ENCODE peak calls at places on chromosomes 7 and 10, in five cellular contexts. One of them, this sample, is unnamed.

GRCh38 chr10:13272164-13272571 is 27.7 kb downstream of the PHYH start:
- DNase-seq in upper lobe of left lung: peak; percentile 24
- DNase-seq in Peyer's patch: no peak
- DNase-seq in HFF-Myc: peak; percentile 45
- DNase-seq in astrocyte: peak; percentile 14
- DNase-seq in this sample: no peak

GRCh38 chr7:84701524-84702306 is 485.1 kb downstream of the SEMA3D start:
- DNase-seq in upper lobe of left lung: no peak
- DNase-seq in Peyer's patch: peak; percentile 62
- DNase-seq in HFF-Myc: peak; percentile 37
- DNase-seq in astrocyte: peak; percentile 99
- DNase-seq in this sample: no peak

GRCh38 chr7:39504963-39505362 is 61.2 kb upstream of the YAE1 start:
- DNase-seq in upper lobe of left lung: no peak
- DNase-seq in Peyer's patch: no peak
- DNase-seq in HFF-Myc: peak; percentile 19
- DNase-seq in astrocyte: peak; percentile 54
- DNase-seq in this sample: no peak

GRCh38 chr10:548212-548897 is 141.1 kb downstream of the DIP2C start:
- DNase-seq in upper lobe of left lung: no peak
- DNase-seq in Peyer's patch: no peak
- DNase-seq in HFF-Myc: no peak
- DNase-seq in astrocyte: no peak
- DNase-seq in this sample: no peak

GRCh38 chr10:62582804-62583208 is 208.6 kb downstream of the ZNF365 start:
- DNase-seq in upper lobe of left lung: peak; percentile 37
- DNase-seq in Peyer's patch: no peak
- DNase-seq in HFF-Myc: peak; percentile 80
- DNase-seq in astrocyte: peak; percentile 100
- DNase-seq in this sample: no peak

GRCh38 chr10:11286261-11286989 is 268.8 kb downstream of the CELF2 start:
- DNase-seq in upper lobe of left lung: no peak
- DNase-seq in Peyer's patch: no peak
- DNase-seq in HFF-Myc: no peak
- DNase-seq in astrocyte: no peak
- DNase-seq in this sample: no peak

GRCh38 chr10:8048281-8049008 is 6.0 kb upstream of the GATA3 start:
- DNase-seq in upper lobe of left lung: no peak
- DNase-seq in Peyer's patch: no peak
- DNase-seq in HFF-Myc: no peak
- DNase-seq in astrocyte: no peak
- DNase-seq in this sample: no peak

GRCh38 chr7:80583901-80584300 is 54.5 kb upstream of the CD36 start:
- DNase-seq in upper lobe of left lung: no peak
- DNase-seq in Peyer's patch: no peak
- DNase-seq in HFF-Myc: no peak
- DNase-seq in astrocyte: no peak
- DNase-seq in this sample: no peak

GRCh38 chr10:70956029-70956759 is 67.8 kb upstream of the PCBD1 start:
- DNase-seq in upper lobe of left lung: no peak
- DNase-seq in Peyer's patch: peak; percentile 13
- DNase-seq in HFF-Myc: no peak
- DNase-seq in astrocyte: no peak
- DNase-seq in this sample: no peak

GRCh38 chr7:116522247-116522646 is 2.6 kb upstream of the CAV1 start:
- DNase-seq in upper lobe of left lung: no peak
- DNase-seq in Peyer's patch: no peak
- DNase-seq in HFF-Myc: no peak
- DNase-seq in astrocyte: peak; percentile 96
- DNase-seq in this sample: no peak

GRCh38 chr10:11285171-11285570 is 267.5 kb downstream of the CELF2 start:
- DNase-seq in upper lobe of left lung: no peak
- DNase-seq in Peyer's patch: no peak
- DNase-seq in HFF-Myc: no peak
- DNase-seq in astrocyte: no peak
- DNase-seq in this sample: no peak

GRCh38 chr10:5970066-5970465 is 7.3 kb downstream of the IL15RA start:
- DNase-seq in upper lobe of left lung: no peak
- DNase-seq in Peyer's patch: no peak
- DNase-seq in HFF-Myc: no peak
- DNase-seq in astrocyte: no peak
- DNase-seq in this sample: no peak

GRCh38 chr10:30869566-30869965 is 162.1 kb downstream of the ZNF438 start:
- DNase-seq in upper lobe of left lung: no peak
- DNase-seq in Peyer's patch: no peak
- DNase-seq in HFF-Myc: no peak
- DNase-seq in astrocyte: no peak
- DNase-seq in this sample: no peak

GRCh38 chr7:41679566-41679965 is 23.3 kb downstream of the INHBA start:
- DNase-seq in upper lobe of left lung: no peak
- DNase-seq in Peyer's patch: no peak
- DNase-seq in HFF-Myc: no peak
- DNase-seq in astrocyte: no peak
- DNase-seq in this sample: no peak

GRCh38 chr10:33819206-33819605 is 484.7 kb upstream of the NRP1 start:
- DNase-seq in upper lobe of left lung: no peak
- DNase-seq in Peyer's patch: no peak
- DNase-seq in HFF-Myc: peak; percentile 24
- DNase-seq in astrocyte: peak; percentile 13
- DNase-seq in this sample: no peak

GRCh38 chr7:129471402-129471827 is 30.9 kb upstream of the SMKR1 start:
- DNase-seq in upper lobe of left lung: no peak
- DNase-seq in Peyer's patch: no peak
- DNase-seq in HFF-Myc: no peak
- DNase-seq in astrocyte: no peak
- DNase-seq in this sample: no peak

GRCh38 chr10:79347894-79348639 is 798 bp downstream of the PPIF start:
- DNase-seq in upper lobe of left lung: peak; percentile 89
- DNase-seq in Peyer's patch: peak; percentile 82
- DNase-seq in HFF-Myc: no peak
- DNase-seq in astrocyte: peak; percentile 51
- DNase-seq in this sample: no peak

GRCh38 chr7:100744605-100745004 is 11.2 kb downstream of the ZAN start:
- DNase-seq in upper lobe of left lung: no peak
- DNase-seq in Peyer's patch: no peak
- DNase-seq in HFF-Myc: no peak
- DNase-seq in astrocyte: no peak
- DNase-seq in this sample: no peak

GRCh38 chr10:13518076-13518692 is 10.6 kb downstream of the BEND7 start:
- DNase-seq in upper lobe of left lung: no peak
- DNase-seq in Peyer's patch: no peak
- DNase-seq in HFF-Myc: no peak
- DNase-seq in astrocyte: no peak
- DNase-seq in this sample: no peak

GRCh38 chr7:56079450-56080185 is 13.1 kb downstream of the PHKG1 start:
- DNase-seq in upper lobe of left lung: peak; percentile 34
- DNase-seq in Peyer's patch: no peak
- DNase-seq in HFF-Myc: peak; percentile 56
- DNase-seq in astrocyte: peak; percentile 57
- DNase-seq in this sample: no peak

GRCh38 chr10:88931548-88931947 is 21.0 kb downstream of the ACTA2 start:
- DNase-seq in upper lobe of left lung: no peak
- DNase-seq in Peyer's patch: no peak
- DNase-seq in HFF-Myc: no peak
- DNase-seq in astrocyte: peak; percentile 16
- DNase-seq in this sample: no peak

GRCh38 chr7:140506788-140507464 is 27.6 kb upstream of the MKRN1 start:
- DNase-seq in upper lobe of left lung: peak; percentile 30
- DNase-seq in Peyer's patch: no peak
- DNase-seq in HFF-Myc: no peak
- DNase-seq in astrocyte: peak; percentile 42
- DNase-seq in this sample: no peak

GRCh38 chr7:70527489-70527888 is 604.5 kb upstream of the GALNT17 start:
- DNase-seq in upper lobe of left lung: no peak
- DNase-seq in Peyer's patch: no peak
- DNase-seq in HFF-Myc: no peak
- DNase-seq in astrocyte: no peak
- DNase-seq in this sample: no peak

GRCh38 chr7:135197906-135198655 is 13.2 kb downstream of the WDR91 start:
- DNase-seq in upper lobe of left lung: no peak
- DNase-seq in Peyer's patch: no peak
- DNase-seq in HFF-Myc: peak; percentile 42
- DNase-seq in astrocyte: peak; percentile 66
- DNase-seq in this sample: no peak

GRCh38 chr7:100176096-100176835 is 915 bp downstream of the GPC2 start:
- DNase-seq in upper lobe of left lung: no peak
- DNase-seq in Peyer's patch: no peak
- DNase-seq in HFF-Myc: no peak
- DNase-seq in astrocyte: no peak
- DNase-seq in this sample: no peak

GRCh38 chr10:44030132-44030531 is 354.8 kb downstream of the CXCL12 start:
- DNase-seq in upper lobe of left lung: no peak
- DNase-seq in Peyer's patch: no peak
- DNase-seq in HFF-Myc: no peak
- DNase-seq in astrocyte: no peak
- DNase-seq in this sample: no peak

GRCh38 chr10:31018977-31019376 is 12.7 kb downstream of the ZNF438 start:
- DNase-seq in upper lobe of left lung: no peak
- DNase-seq in Peyer's patch: no peak
- DNase-seq in HFF-Myc: no peak
- DNase-seq in astrocyte: no peak
- DNase-seq in this sample: no peak

GRCh38 chr7:36128448-36129047 is 24.5 kb upstream of the EEPD1 start:
- DNase-seq in upper lobe of left lung: peak; percentile 51
- DNase-seq in Peyer's patch: peak; percentile 89
- DNase-seq in HFF-Myc: peak; percentile 71
- DNase-seq in astrocyte: peak; percentile 89
- DNase-seq in this sample: no peak

DNA sequence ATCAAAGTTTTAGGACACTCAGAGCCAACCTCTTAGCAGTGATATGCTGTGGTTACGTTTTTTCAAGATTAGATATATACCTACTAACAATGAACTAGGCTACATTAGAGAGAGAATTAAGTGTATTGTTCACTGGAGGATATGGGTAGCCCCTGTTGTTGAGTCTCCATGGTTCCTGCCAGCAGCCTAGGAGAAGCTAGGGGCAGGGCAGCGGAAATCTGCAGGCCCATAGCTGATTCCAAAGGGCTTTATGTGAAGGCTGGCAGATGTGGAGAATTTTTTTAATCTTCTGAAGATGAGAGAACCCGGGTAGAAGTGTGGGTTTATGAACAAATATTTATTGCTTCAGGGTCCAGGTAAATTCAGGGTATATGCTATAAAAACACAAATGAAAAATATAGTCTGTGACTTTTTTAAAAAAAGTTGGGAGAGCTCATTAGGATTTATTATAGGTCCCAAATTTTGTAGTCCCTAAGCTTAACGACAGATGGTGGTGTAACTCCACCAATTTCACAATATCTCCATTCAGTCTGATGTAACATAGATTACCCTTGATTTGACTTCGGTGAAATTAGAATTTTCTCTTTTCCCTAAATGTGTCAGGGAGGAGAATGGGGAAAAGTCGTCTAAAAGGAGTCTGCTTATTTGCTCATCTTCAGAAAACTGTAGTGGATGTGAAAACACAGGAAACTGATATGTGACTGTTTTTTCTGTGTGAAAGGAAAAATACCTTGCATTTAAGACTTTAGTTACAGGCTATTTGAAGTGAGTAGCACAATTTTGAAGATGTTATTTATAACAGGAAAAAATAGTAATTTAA is 163.0 kb upstream of the PPP1R3A start:
- DNase-seq in upper lobe of left lung: no peak
- DNase-seq in Peyer's patch: no peak
- DNase-seq in HFF-Myc: peak; percentile 29
- DNase-seq in astrocyte: peak; percentile 44
- DNase-seq in this sample: no peak
- H3K4me3 ChIP-seq in upper lobe of left lung: peak overlapping the region; percentile 72
- H3K4me3 ChIP-seq in Peyer's patch: peak overlapping the region; percentile 85
- H3K4me3 ChIP-seq in HFF-Myc: no peak overlapping the region
- H3K4me3 ChIP-seq in astrocyte: peak overlapping the region; percentile 55
- H3K4me3 ChIP-seq in this sample: peak overlapping the region; percentile 81

DNA sequence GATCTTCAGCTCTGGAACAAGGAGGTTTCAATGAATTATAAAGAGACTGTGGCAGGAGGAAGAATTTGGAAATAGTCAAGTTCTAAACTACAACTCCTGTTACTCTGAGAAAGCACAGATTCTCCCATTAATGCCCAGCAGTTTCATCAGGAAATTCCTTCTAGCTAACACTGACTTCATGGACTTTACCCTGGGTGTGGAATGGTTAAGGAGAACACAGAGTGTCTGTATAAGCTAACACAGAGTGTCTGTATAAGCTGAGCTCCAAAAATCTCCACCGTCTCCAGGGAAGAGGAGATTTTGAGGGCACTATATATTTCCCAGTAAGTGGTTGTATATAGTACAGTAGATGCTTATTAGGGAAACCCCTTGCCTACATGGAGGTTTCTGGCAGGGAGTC is 675.5 kb downstream of the XPNPEP1 start:
- DNase-seq in upper lobe of left lung: no peak
- DNase-seq in Peyer's patch: no peak
- DNase-seq in HFF-Myc: no peak
- DNase-seq in astrocyte: no peak
- DNase-seq in this sample: no peak
- H3K4me3 ChIP-seq in upper lobe of left lung: no peak overlapping the region
- H3K4me3 ChIP-seq in Peyer's patch: no peak overlapping the region
- H3K4me3 ChIP-seq in HFF-Myc: no peak overlapping the region
- H3K4me3 ChIP-seq in astrocyte: no peak overlapping the region
- H3K4me3 ChIP-seq in this sample: no peak overlapping the region

GRCh38 chr10:97851341-97852001 is 1.8 kb downstream of the GOLGA7B start:
- DNase-seq in upper lobe of left lung: no peak
- DNase-seq in Peyer's patch: no peak
- DNase-seq in HFF-Myc: no peak
- DNase-seq in astrocyte: no peak
- DNase-seq in this sample: no peak

GRCh38 chr10:97852277-97852676 is 2.6 kb downstream of the GOLGA7B start:
- DNase-seq in upper lobe of left lung: no peak
- DNase-seq in Peyer's patch: no peak
- DNase-seq in HFF-Myc: no peak
- DNase-seq in astrocyte: no peak
- DNase-seq in this sample: no peak

GRCh38 chr10:97849101-97849490 is 547 bp upstream of the GOLGA7B start:
- DNase-seq in upper lobe of left lung: peak; percentile 51
- DNase-seq in Peyer's patch: no peak
- DNase-seq in HFF-Myc: no peak
- DNase-seq in astrocyte: no peak
- DNase-seq in this sample: no peak

GRCh38 chr10:97849491-97850402 is at the start of gene GOLGA7B:
- DNase-seq in upper lobe of left lung: peak; percentile 50
- DNase-seq in Peyer's patch: peak; percentile 75
- DNase-seq in HFF-Myc: no peak
- DNase-seq in astrocyte: no peak
- DNase-seq in this sample: no peak

DNA sequence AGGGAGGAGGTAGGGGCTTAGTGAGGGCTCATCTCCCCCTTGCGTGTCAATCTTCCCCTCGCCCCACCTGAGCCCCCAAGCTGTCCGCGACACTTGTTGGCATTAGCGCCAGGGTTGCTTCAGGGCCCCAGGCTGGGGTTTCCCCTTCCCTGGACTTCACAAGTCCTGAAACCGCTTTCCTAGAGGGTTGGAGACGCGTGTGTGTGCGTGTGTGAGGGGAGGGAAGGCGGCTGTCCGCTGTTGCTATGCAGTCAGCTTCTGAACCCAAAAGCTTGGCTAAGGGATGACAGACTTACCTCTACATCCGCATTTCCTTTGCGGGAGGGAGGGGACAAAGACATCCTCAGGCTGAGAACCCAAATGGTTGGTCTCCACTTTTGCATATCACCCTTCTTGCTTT is 803 bp downstream of the GOLGA7B start:
- DNase-seq in upper lobe of left lung: no peak
- DNase-seq in Peyer's patch: no peak
- DNase-seq in HFF-Myc: no peak
- DNase-seq in astrocyte: no peak
- DNase-seq in this sample: no peak
- H3K4me3 ChIP-seq in upper lobe of left lung: peak overlapping the region; percentile 68
- H3K4me3 ChIP-seq in Peyer's patch: peak overlapping the region; percentile 70
- H3K4me3 ChIP-seq in HFF-Myc: no peak overlapping the region
- H3K4me3 ChIP-seq in astrocyte: no peak overlapping the region
- H3K4me3 ChIP-seq in this sample: peak overlapping the region; percentile 41

GRCh38 chr10:131977323-131978096 is 4.2 kb downstream of the BNIP3 start:
- DNase-seq in upper lobe of left lung: no peak
- DNase-seq in Peyer's patch: no peak
- DNase-seq in HFF-Myc: no peak
- DNase-seq in astrocyte: no peak
- DNase-seq in this sample: no peak
- H3K4me3 ChIP-seq in upper lobe of left lung: no peak overlapping the region
- H3K4me3 ChIP-seq in Peyer's patch: no peak overlapping the region
- H3K4me3 ChIP-seq in HFF-Myc: no peak overlapping the region
- H3K4me3 ChIP-seq in astrocyte: no peak overlapping the region
- H3K4me3 ChIP-seq in this sample: no peak overlapping the region

This sample was measured in esophagus squamous epithelium.